ENCODE peak calls at places on chromosomes 4 and X, in ten cellular contexts. C is progenitor cell of endocrine pancreas, F is memory B cell, M is C1 segment of cervical spinal cord, R is aorta, O is neural crest cell, Q is GM19239, G is T-cell, V is pancreas, P is germinal center. A is an unnamed sample.

GRCh38 chr4:38468491-38468890 is 195.5 kb upstream of the KLF3 start:
- DNase-seq in C (no peak), F (no peak), M (no peak), R (no peak), O (no peak), Q (no peak), G (no peak), V (no peak), P (no peak), A (no peak)

GRCh38 chrX:19906293-19906692 is 18.9 kb upstream of the SH3KBP1 start:
- DNase-seq in C (no peak), F (no peak), M (no peak), R (no peak), O (no peak), Q (no peak), G (no peak), V (no peak), P (no peak), A (no peak)

GRCh38 chr4:184590196-184590595 is 59.1 kb downstream of the CASP3 start:
- DNase-seq in C (no peak), F (no peak), M (no peak), R (no peak), O (no peak), Q (no peak), G (no peak), V (no peak), P (no peak), A (no peak)

GRCh38 chr4:171813195-171813955 is at the start of gene GALNTL6:
- DNase-seq in C (no peak), F (peak), M (no peak), R (peak), O (peak), Q (no peak), G (no peak), V (no peak), P (no peak), A (peak)

GRCh38 chr4:149914521-149915115 is 99.0 kb upstream of the IQCM start:
- DNase-seq in C (peak), F (no peak), M (no peak), R (no peak), O (peak), Q (peak), G (no peak), V (no peak), P (peak), A (no peak)

GRCh38 chr4:1400191-1400805 is 5.9 kb downstream of the NKX1-1 start:
- DNase-seq in C (peak), F (no peak), M (no peak), R (peak), O (no peak), Q (no peak), G (no peak), V (no peak), P (no peak), A (peak)

GRCh38 chr4:6887591-6888371 is 21.8 kb upstream of the TBC1D14 start:
- DNase-seq in C (no peak), F (no peak), M (no peak), R (peak), O (peak), Q (no peak), G (no peak), V (no peak), P (no peak), A (no peak)

GRCh38 chr4:159395693-159396092 is 292.8 kb downstream of the RAPGEF2 start:
- DNase-seq in C (no peak), F (no peak), M (no peak), R (no peak), O (no peak), Q (no peak), G (no peak), V (no peak), P (no peak), A (no peak)

GRCh38 chr4:67909910-67910905 is 26.4 kb upstream of the TMPRSS11D start:
- DNase-seq in C (no peak), F (no peak), M (no peak), R (no peak), O (no peak), Q (peak), G (no peak), V (no peak), P (peak), A (no peak)

GRCh38 chr4:16045687-16046086 is 38.1 kb downstream of the PROM1 start:
- DNase-seq in C (no peak), F (no peak), M (no peak), R (no peak), O (no peak), Q (no peak), G (no peak), V (no peak), P (no peak), A (no peak)

GRCh38 chr4:169249214-169249973 is 21.4 kb downstream of the SH3RF1 start:
- DNase-seq in C (no peak), F (no peak), M (no peak), R (no peak), O (no peak), Q (no peak), G (no peak), V (no peak), P (no peak), A (no peak)

GRCh38 chr4:90621080-90621479 is 493.9 kb downstream of the CCSER1 start:
- DNase-seq in C (no peak), F (no peak), M (no peak), R (no peak), O (no peak), Q (no peak), G (no peak), V (no peak), P (no peak), A (no peak)